ENCODE peak calls at places on chromosomes 16 and 17, in eight cellular contexts. B is naive thymus-derived CD8-positive, alpha-beta T cell; W is dorsolateral prefrontal cortex; M is NCI-H1417; S is ovary; E is mesenteric fat pad; K is activated T-helper 9 cell treated with anti-CD3 and anti-CD28 coated beads, Interleukin-2, amount 50 U/mL, for 16 hours; J is Peyer's patch. G is an unnamed sample.
A peak's percentile ranks its signal among the peaks of the same experiment; 100 is the strongest.

GRCh38 chr16:50954469-50954868 is 196.6 kb downstream of the SALL1 start:
- DNase-seq in W (no peak), K (no peak), B (no peak), J (no peak), M (no peak), S (no peak), E (no peak), G (no peak)

GRCh38 chr17:42779942-42780815 is at the start of gene WNK4:
- DNase-seq in S (peak; percentile 60), B (no peak), M (no peak), J (peak; percentile 72), W (no peak), K (no peak), E (no peak), G (peak; percentile 47)

GRCh38 chr17:66583112-66583748 is 251.7 kb upstream of the CACNG5 start:
- DNase-seq in K (no peak), E (no peak), M (no peak), S (no peak), J (no peak), W (no peak), B (no peak), G (no peak)

GRCh38 chr17:76382803-76383644 is 1.4 kb upstream of the SPHK1 start:
- DNase-seq in E (no peak), B (peak; percentile 45), M (no peak), S (peak; percentile 56), J (peak; percentile 76), W (no peak), K (peak; percentile 47), G (peak; percentile 79)

GRCh38 chr17:83050651-83051422 is 28.6 kb upstream of the METRNL start:
- DNase-seq in S (no peak), B (no peak), J (peak; percentile 76), E (peak; percentile 65), W (no peak), M (peak; percentile 54), K (no peak), G (no peak)

GRCh38 chr17:78307887-78308633 is 51.8 kb downstream of the SOCS3 start:
- DNase-seq in E (no peak), B (no peak), M (peak; percentile 42), W (no peak), S (peak; percentile 81), K (no peak), J (no peak), G (no peak)

GRCh38 chr17:78273813-78274212 is 42.4 kb downstream of the TMEM235 start:
- DNase-seq in S (no peak), E (no peak), K (no peak), J (no peak), M (no peak), W (no peak), B (no peak), G (no peak)

GRCh38 chr17:61279476-61280145 is 120.0 kb upstream of the TBX2 start:
- DNase-seq in J (no peak), B (no peak), M (no peak), W (no peak), S (no peak), K (no peak), E (no peak), G (peak; percentile 70)

GRCh38 chr16:62036101-62036806 is at the start of gene CDH8:
- DNase-seq in W (peak; percentile 52), M (no peak), B (no peak), K (no peak), J (no peak), S (peak; percentile 38), E (peak; percentile 87), G (peak; percentile 14)

GRCh38 chr17:72126575-72127486 is 6.0 kb downstream of the SOX9 start:
- DNase-seq in W (no peak), S (no peak), E (no peak), M (no peak), J (no peak), B (no peak), K (no peak), G (peak; percentile 63)